ENCODE peak calls at places on chromosomes 13 and 19, in seven cellular contexts. Q is breast epithelium; M is stimulated activated CD4-positive, alpha-beta T cell treated with anti-CD3 and anti-CD28 coated beads, Interleukin-1b, Interleukin-23, amount 100 ng/mL, for 48 hours; W is T follicular helper cell; A is cardiac fibroblast; N is left cardiac atrium; P is COLO829. E is an unnamed sample.

GRCh38 chr19:51788936-51789795 is 5.8 kb upstream of the FPR3 start:
- DNase-seq in A (peak), N (no peak), P (no peak), M (no peak), W (no peak), Q (no peak), E (no peak)

GRCh38 chr13:97946951-97947588 is 6.4 kb upstream of the IPO5 start:
- DNase-seq in Q (no peak), A (peak), P (no peak), M (no peak), W (no peak), N (no peak), E (peak)

GRCh38 chr19:11058246-11059030 is 30.8 kb upstream of the LDLR start:
- DNase-seq in N (no peak), M (no peak), Q (no peak), P (no peak), W (no peak), A (no peak), E (no peak)

GRCh38 chr19:38228005-38228377 is 4.0 kb upstream of the DPF1 start:
- DNase-seq in N (no peak), Q (no peak), W (no peak), A (no peak), P (no peak), M (no peak), E (no peak)

GRCh38 chr13:109146912-109147624 is 517.7 kb downstream of the MYO16 start:
- DNase-seq in N (no peak), A (peak), P (no peak), M (no peak), Q (no peak), W (no peak), E (peak)

GRCh38 chr13:113110852-113111315 is 5.3 kb downstream of the F7 start:
- DNase-seq in W (no peak), P (no peak), N (peak), A (no peak), M (no peak), Q (peak), E (no peak)

GRCh38 chr13:69243366-69243765 is 864.3 kb upstream of the ATXN8OS start:
- DNase-seq in N (no peak), Q (no peak), A (no peak), W (no peak), M (no peak), P (peak), E (no peak)

GRCh38 chr19:45448425-45448756 is 19.4 kb upstream of the FOSB start:
- DNase-seq in P (no peak), N (no peak), A (no peak), Q (no peak), W (no peak), M (no peak), E (no peak)

GRCh38 chr19:58330458-58330857 is 3.7 kb downstream of the ZSCAN22 start:
- DNase-seq in M (no peak), P (peak), Q (no peak), W (no peak), A (peak), N (no peak), E (peak)

GRCh38 chr13:50845211-50845610 is 1.7 kb upstream of the DLEU7 start:
- DNase-seq in W (no peak), A (no peak), M (no peak), Q (no peak), P (no peak), N (no peak), E (no peak)

GRCh38 chr13:24630851-24631341 is 49.3 kb upstream of the ATP12A start:
- DNase-seq in N (no peak), W (no peak), Q (no peak), M (no peak), A (peak), P (peak), E (no peak)

E was measured in H54.